ENCODE peak calls at places on chromosomes 11 and 22, in six cellular contexts. I is sigmoid colon, U is testis, Y is spleen, O is IMR-90, V is thyroid gland. T is an unnamed sample.

GRCh38 chr11:17015639-17016125 is 1.5 kb upstream of the PLEKHA7 start:
- DNase-seq in I (no peak), V (no peak), U (no peak), Y (no peak), O (peak; percentile 10), T (no peak)

GRCh38 chr11:32391965-32392553 is 43.3 kb downstream of the WT1 start:
- DNase-seq in V (no peak), I (no peak), O (peak; percentile 70), Y (no peak), U (no peak), T (no peak)

GRCh38 chr22:17130199-17130598 is 9.0 kb upstream of the TMEM121B start:
- DNase-seq in O (peak; percentile 34), I (peak; percentile 14), U (no peak), Y (no peak), V (no peak), T (no peak)

GRCh38 chr11:126229782-126230540 is 18.4 kb downstream of the FAM118B start:
- DNase-seq in O (peak; percentile 65), U (no peak), I (no peak), V (no peak), Y (no peak), T (no peak)

GRCh38 chr11:120306519-120307242 is 18.4 kb upstream of the TLCD5 start:
- DNase-seq in V (no peak), O (peak; percentile 91), U (no peak), I (no peak), Y (no peak), T (no peak)

GRCh38 chr11:126647735-126648134 is 292.2 kb downstream of the ST3GAL4 start:
- DNase-seq in O (peak; percentile 87), U (no peak), Y (no peak), V (no peak), I (no peak), T (no peak)

GRCh38 chr22:46280999-46281623 is 13.3 kb downstream of the TTC38 start:
- DNase-seq in Y (peak; percentile 86), V (no peak), I (peak; percentile 53), U (no peak), O (no peak), T (no peak)

GRCh38 chr11:68552542-68552941 is 92.0 kb downstream of the PPP6R3 start:
- DNase-seq in I (no peak), O (no peak), U (no peak), Y (no peak), V (no peak), T (no peak)

GRCh38 chr11:68373189-68373809 is 60.9 kb downstream of the LRP5 start:
- DNase-seq in V (no peak), U (peak; percentile 34), I (no peak), Y (no peak), O (peak; percentile 61), T (no peak)

GRCh38 chr11:120603071-120603470 is 91.5 kb downstream of the GRIK4 start:
- DNase-seq in U (no peak), O (no peak), Y (peak; percentile 36), V (no peak), I (no peak), T (no peak)

GRCh38 chr11:27754035-27755017 is 54.1 kb upstream of the BDNF start:
- DNase-seq in U (no peak), O (peak; percentile 75), Y (no peak), V (peak; percentile 88), I (no peak), T (no peak)

GRCh38 chr11:102244681-102245409 is 72.4 kb upstream of the BIRC3 start:
- DNase-seq in O (peak; percentile 87), V (no peak), I (no peak), Y (no peak), U (no peak), T (no peak)

GRCh38 chr11:63907808-63908530 is 9.0 kb downstream of the RCOR2 start:
- DNase-seq in V (peak; percentile 83), I (no peak), U (peak; percentile 85), Y (no peak), O (no peak), T (no peak)

GRCh38 chr11:72223615-72224586 is 666 bp upstream of the INPPL1 start:
- DNase-seq in I (peak; percentile 95), U (peak; percentile 76), V (peak; percentile 77), O (peak; percentile 56), Y (peak; percentile 93), T (peak; percentile 83)
- TF ChIP-seq POLR2A in I (no peak), U (no peak), V (no peak), O (no peak), Y (no peak), T (no peak)

GRCh38 chr11:5691963-5692358 is 2.4 kb downstream of the TRIM22 start:
- DNase-seq in U (no peak), O (no peak), Y (no peak), I (no peak), V (no peak), T (no peak)

GRCh38 chr11:5688482-5688881 is 1.1 kb upstream of the TRIM22 start:
- DNase-seq in Y (no peak), O (no peak), U (no peak), I (no peak), V (no peak), T (no peak)

GRCh38 chr11:5690216-5690615 is 626 bp downstream of the TRIM22 start:
- DNase-seq in I (no peak), O (peak; percentile 40), Y (no peak), V (no peak), U (peak; percentile 25), T (no peak)

GRCh38 chr11:5690736-5691135 is 1.1 kb downstream of the TRIM22 start:
- DNase-seq in Y (no peak), U (peak; percentile 49), V (no peak), O (peak; percentile 13), I (no peak), T (no peak)

GRCh38 chr11:5689551-5689983 is at the start of gene TRIM22:
- DNase-seq in V (peak; percentile 33), U (peak; percentile 59), O (peak; percentile 71), Y (no peak), I (no peak), T (no peak)
- TF ChIP-seq POLR2A in V (no peak), U (no peak), O (no peak), Y (no peak), I (no peak), T (no peak)

DNA sequence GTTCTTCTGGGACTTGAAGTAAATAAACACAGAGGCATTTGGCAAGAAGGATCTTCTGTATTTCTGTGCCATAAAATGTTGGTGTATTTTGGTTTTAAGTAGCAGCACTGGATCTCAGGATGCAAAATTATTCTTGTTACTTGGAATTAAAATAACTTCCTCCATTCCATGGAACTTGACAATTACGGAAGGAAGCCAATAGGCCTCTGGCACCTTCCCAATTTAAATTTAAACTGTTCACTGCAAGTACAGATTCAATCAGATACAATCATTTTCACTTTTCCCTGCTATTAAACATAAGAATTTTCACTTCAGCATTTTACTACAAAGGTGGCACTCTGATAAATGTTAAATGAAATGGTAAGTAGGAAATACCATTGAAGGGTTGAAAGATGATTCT is 288.5 kb downstream of the CASP12 start:
- DNase-seq in I (no peak), Y (no peak), U (no peak), V (no peak), O (no peak), T (no peak)
- TF ChIP-seq POLR2A in I (no peak), Y (no peak), U (no peak), V (no peak), O (no peak), T (no peak)

GRCh38 chr11:110471315-110471714 is 41.6 kb downstream of the FDX1 start:
- DNase-seq in O (peak; percentile 75), U (no peak), Y (no peak), V (no peak), I (no peak), T (no peak)
- TF ChIP-seq POLR2A in O (no peak), U (no peak), Y (no peak), V (no peak), I (no peak), T (no peak)

GRCh38 chr22:45163417-45164216 is at the start of gene NUP50:
- DNase-seq in V (peak; percentile 95), I (peak; percentile 97), U (peak; percentile 94), Y (peak; percentile 98), O (peak; percentile 96), T (peak; percentile 96)
- TF ChIP-seq POLR2A in V (peak; percentile 77), I (peak; percentile 61), U (no peak), Y (no peak), O (peak; percentile 92), T (peak; percentile 94)

GRCh38 chr11:92658733-92659132 is 310.7 kb upstream of the MTNR1B start:
- DNase-seq in U (no peak), O (no peak), Y (no peak), I (no peak), V (no peak), T (no peak)

GRCh38 chr11:92662580-92662979 is 306.9 kb upstream of the MTNR1B start:
- DNase-seq in O (no peak), V (no peak), I (no peak), Y (no peak), U (no peak), T (no peak)

GRCh38 chr11:92667446-92668165 is 301.8 kb upstream of the MTNR1B start:
- DNase-seq in V (no peak), U (no peak), I (no peak), O (no peak), Y (no peak), T (no peak)

GRCh38 chr11:92663539-92663938 is 305.9 kb upstream of the MTNR1B start:
- DNase-seq in V (no peak), U (no peak), Y (no peak), I (no peak), O (no peak), T (no peak)
- TF ChIP-seq POLR2A in V (no peak), U (no peak), Y (no peak), I (no peak), O (no peak), T (no peak)

GRCh38 chr11:33701831-33702230 is 1.2 kb upstream of the C11orf91 start:
- DNase-seq in I (no peak), U (peak; percentile 43), V (no peak), Y (no peak), O (peak; percentile 92), T (no peak)
- TF ChIP-seq POLR2A in I (no peak), U (no peak), V (no peak), Y (no peak), O (peak; percentile 67), T (no peak)

GRCh38 chr22:49971232-49972162 is 10.9 kb downstream of the PIM3 start:
- DNase-seq in Y (peak; percentile 94), I (peak; percentile 88), U (peak; percentile 84), O (no peak), V (peak; percentile 93), T (peak; percentile 96)
- TF ChIP-seq POLR2A in Y (no peak), I (no peak), U (no peak), O (peak; percentile 65), V (peak; percentile 25), T (peak; percentile 70)

GRCh38 chr11:73982595-73982989 is at the start of gene UCP2:
- DNase-seq in I (peak; percentile 92), V (peak; percentile 92), O (peak; percentile 73), Y (peak; percentile 98), U (peak; percentile 91), T (peak; percentile 87)
- TF ChIP-seq POLR2A in I (no peak), V (peak; percentile 82), O (no peak), Y (peak; percentile 51), U (no peak), T (peak; percentile 13)

T was measured in right lobe of liver.